ENCODE peak calls at places on chromosomes 2 and 18, in ten cellular contexts. K is activated CD4-positive, alpha-beta T cell treated with anti-CD3 and anti-CD28 coated beads, Interleukin-2, amount 10 ng/mL, durations not matched to agents 7 days and 5 days; L is putamen; O is ELR; J is heart left ventricle; M is small intestine; N is stimulated activated CD4-positive, alpha-beta T cell treated with anti-CD3 and anti-CD28 coated beads, Interleukin-12 subunit alpha, Interleukin-12 subunit beta, amount 100 ng/mL, for 48 hours; X is keratinocyte; W is ACHN; C is KBM-7. Z is an unnamed sample.

GRCh38 chr18:56034954-56035353 is 447.0 kb upstream of the TCF4 start:
- DNase-seq in N (no peak), X (no peak), W (no peak), C (no peak), O (no peak), J (no peak), L (no peak), M (no peak), K (no peak), Z (no peak)

GRCh38 chr2:22800422-22800821 is 584.6 kb upstream of the KLHL29 start:
- DNase-seq in K (no peak), J (no peak), N (no peak), W (no peak), X (no peak), C (no peak), L (no peak), M (no peak), O (no peak), Z (no peak)

GRCh38 chr18:27094621-27095020 is 90.5 kb downstream of the CHST9 start:
- DNase-seq in M (no peak), C (no peak), N (no peak), W (no peak), O (no peak), J (no peak), K (no peak), X (no peak), L (peak; percentile 57), Z (no peak)

GRCh38 chr18:12257996-12258718 is 4.0 kb downstream of the CIDEA start:
- DNase-seq in W (no peak), C (no peak), O (no peak), X (no peak), J (no peak), L (peak; percentile 45), K (no peak), M (no peak), N (no peak), Z (no peak)

GRCh38 chr2:69300650-69301049 is 86.4 kb downstream of the GFPT1 start:
- DNase-seq in M (no peak), J (no peak), C (no peak), N (no peak), L (no peak), K (no peak), W (no peak), O (no peak), X (no peak), Z (no peak)

GRCh38 chr18:55778731-55779460 is 190.9 kb upstream of the TCF4 start:
- DNase-seq in O (peak; percentile 35), X (peak; percentile 41), L (peak; percentile 21), N (no peak), M (no peak), K (no peak), C (peak; percentile 77), J (no peak), W (no peak), Z (no peak)

GRCh38 chr2:72991439-72991725 is 74.1 kb downstream of the EMX1 start:
- DNase-seq in O (no peak), N (no peak), M (no peak), X (no peak), L (no peak), K (no peak), C (no peak), W (no peak), J (no peak), Z (no peak)

GRCh38 chr2:235674812-235675211 is 181.0 kb downstream of the AGAP1 start:
- DNase-seq in N (no peak), C (no peak), K (no peak), M (no peak), L (no peak), W (no peak), O (no peak), J (no peak), X (no peak), Z (no peak)

GRCh38 chr2:235433860-235434259 is 60.0 kb upstream of the AGAP1 start:
- DNase-seq in M (peak; percentile 11), K (no peak), O (peak; percentile 20), L (peak; percentile 74), W (peak; percentile 8), N (no peak), X (no peak), C (peak; percentile 35), J (no peak), Z (no peak)

GRCh38 chr2:100142393-100142792 is at the start of gene AFF3:
- DNase-seq in C (no peak), L (no peak), M (peak; percentile 6), K (peak; percentile 77), J (no peak), N (peak; percentile 58), X (no peak), O (no peak), W (no peak), Z (no peak)

GRCh38 chr2:68722712-68723111 is 11.9 kb upstream of the ARHGAP25 start:
- DNase-seq in K (no peak), X (no peak), C (no peak), N (no peak), O (no peak), J (no peak), L (no peak), W (no peak), M (no peak), Z (no peak)

GRCh38 chr2:113890253-113891235 is 655 bp downstream of the ACTR3 start:
- DNase-seq in X (no peak), N (peak; percentile 62), J (peak; percentile 73), O (peak; percentile 73), L (peak; percentile 76), W (peak; percentile 82), C (peak; percentile 79), K (peak; percentile 86), M (peak; percentile 72), Z (peak; percentile 52)

GRCh38 chr2:74845217-74845751 is 11.4 kb downstream of the HK2 start:
- DNase-seq in N (no peak), W (peak; percentile 96), K (peak; percentile 26), L (no peak), X (peak; percentile 65), J (peak; percentile 86), C (peak; percentile 60), M (peak; percentile 93), O (peak; percentile 97), Z (peak; percentile 93)

GRCh38 chr2:195410272-195410671 is 246.8 kb upstream of the SLC39A10 start:
- DNase-seq in M (no peak), C (peak; percentile 30), K (no peak), O (no peak), W (no peak), N (no peak), X (no peak), L (no peak), J (no peak), Z (no peak)

GRCh38 chr18:37546651-37547050 is 18.9 kb downstream of the CELF4 start:
- DNase-seq in M (no peak), X (no peak), W (no peak), C (no peak), K (no peak), L (no peak), N (no peak), J (no peak), O (no peak), Z (no peak)

GRCh38 chr2:28045676-28046351 is 155.3 kb downstream of the BABAM2 start:
- DNase-seq in O (no peak), X (no peak), M (no peak), L (no peak), C (no peak), K (no peak), W (no peak), N (no peak), J (no peak), Z (peak; percentile 32)

GRCh38 chr2:14306268-14306950 is 326.1 kb upstream of the LRATD1 start:
- DNase-seq in N (no peak), M (no peak), O (no peak), K (no peak), L (no peak), C (no peak), W (no peak), J (no peak), X (no peak), Z (no peak)

GRCh38 chr2:67581751-67582150 is 184.6 kb downstream of the ETAA1 start:
- DNase-seq in J (no peak), C (peak; percentile 7), X (no peak), L (no peak), O (peak; percentile 50), M (no peak), N (no peak), W (peak; percentile 31), K (no peak), Z (no peak)

GRCh38 chr18:7417742-7418141 is 149.4 kb upstream of the PTPRM start:
- DNase-seq in N (no peak), K (no peak), O (peak; percentile 75), J (no peak), M (no peak), L (no peak), C (no peak), W (no peak), X (peak; percentile 92), Z (peak; percentile 11)

GRCh38 chr2:194819367-194819766 is 837.7 kb upstream of the SLC39A10 start:
- DNase-seq in W (peak; percentile 38), M (no peak), J (no peak), O (peak; percentile 54), C (no peak), K (no peak), N (no peak), L (no peak), X (no peak), Z (peak; percentile 4)

GRCh38 chr2:112626604-112627059 is 19.1 kb upstream of the SLC20A1 start:
- DNase-seq in W (peak; percentile 81), M (peak; percentile 51), J (peak; percentile 82), L (peak; percentile 64), K (peak; percentile 70), N (peak; percentile 44), O (peak; percentile 85), C (peak; percentile 82), X (no peak), Z (peak; percentile 74)

GRCh38 chr2:228094377-228094921 is 87.0 kb downstream of the SPHKAP start:
- DNase-seq in X (no peak), M (no peak), K (no peak), C (no peak), J (no peak), N (no peak), W (no peak), O (peak; percentile 89), L (no peak), Z (no peak)

GRCh38 chr2:145689277-145689676 is 1169.4 kb upstream of the ZEB2 start:
- DNase-seq in N (no peak), K (no peak), C (no peak), L (no peak), W (no peak), O (no peak), J (no peak), M (no peak), X (no peak), Z (no peak)

GRCh38 chr2:43537137-43537536 is 58.7 kb downstream of the THADA start:
- DNase-seq in M (no peak), W (no peak), O (no peak), L (no peak), N (no peak), J (no peak), X (no peak), K (no peak), C (peak; percentile 42), Z (no peak)

GRCh38 chr2:84878459-84878858 is 2.4 kb downstream of the TRABD2A start:
- DNase-seq in W (no peak), K (no peak), M (no peak), N (no peak), O (no peak), X (no peak), L (no peak), C (no peak), J (no peak), Z (no peak)

GRCh38 chr2:217529271-217529670 is 473.5 kb downstream of the TNS1 start:
- DNase-seq in W (no peak), L (no peak), X (no peak), N (no peak), O (no peak), K (no peak), M (no peak), J (no peak), C (no peak), Z (no peak)

GRCh38 chr2:38181802-38182517 is 106.0 kb upstream of the CYP1B1 start:
- DNase-seq in C (no peak), X (no peak), K (no peak), W (no peak), O (no peak), J (no peak), N (no peak), L (no peak), M (no peak), Z (no peak)

GRCh38 chr2:188852752-188853151 is 121.4 kb upstream of the COL3A1 start:
- DNase-seq in J (no peak), W (no peak), K (no peak), C (no peak), N (no peak), L (no peak), X (no peak), O (no peak), M (no peak), Z (no peak)